ENCODE peak calls at places on chromosome X, in seven cellular contexts. L is ovary; K is GM23338; R is CD8-positive, alpha-beta memory T cell; P is adrenal gland; S is CD4-positive, CD25-positive, alpha-beta regulatory T cell; M is cardiac muscle cell. X is an unnamed sample.

GRCh38 chrX:16826207-16826606 is 39.9 kb downstream of the TXLNG start:
- DNase-seq in L (no peak), K (no peak), R (peak), P (no peak), S (no peak), M (peak), X (peak)

GRCh38 chrX:78075787-78076389 is 28.2 kb upstream of the PGK1 start:
- DNase-seq in L (no peak), K (no peak), R (no peak), P (no peak), S (no peak), M (no peak), X (no peak)

GRCh38 chrX:16957751-16958150 is 11.3 kb downstream of the REPS2 start:
- DNase-seq in L (no peak), K (no peak), R (no peak), P (no peak), S (no peak), M (no peak), X (no peak)

GRCh38 chrX:24515447-24515846 is 50.4 kb downstream of the PDK3 start:
- DNase-seq in L (no peak), K (peak), R (no peak), P (no peak), S (no peak), M (peak), X (no peak)

GRCh38 chrX:48626401-48627298 is 29.4 kb downstream of the WDR13 start:
- DNase-seq in L (no peak), K (no peak), R (no peak), P (no peak), S (no peak), M (no peak), X (no peak)

GRCh38 chrX:17547658-17548057 is 172.7 kb downstream of the NHS start:
- DNase-seq in L (peak), K (no peak), R (no peak), P (peak), S (no peak), M (peak), X (no peak)

GRCh38 chrX:117092641-117093040 is 629.9 kb upstream of the CT83 start:
- DNase-seq in L (no peak), K (no peak), R (no peak), P (no peak), S (no peak), M (no peak), X (no peak)

GRCh38 chrX:77160301-77160700 is 286.9 kb upstream of the FGF16 start:
- DNase-seq in L (no peak), K (peak), R (no peak), P (no peak), S (no peak), M (no peak), X (peak)

GRCh38 chrX:44580466-44580865 is 37.8 kb upstream of the FUNDC1 start:
- DNase-seq in L (no peak), K (no peak), R (no peak), P (no peak), S (no peak), M (peak), X (no peak)

GRCh38 chrX:8743126-8743732 is 11.3 kb upstream of the ANOS1 start:
- DNase-seq in L (peak), K (peak), R (peak), P (peak), S (peak), M (peak), X (peak)

GRCh38 chrX:40147399-40148188 is 49.8 kb upstream of the BCOR start:
- DNase-seq in L (no peak), K (peak), R (no peak), P (no peak), S (no peak), M (no peak), X (no peak)

GRCh38 chrX:125436855-125437254 is 117.2 kb downstream of the TEX13C start:
- DNase-seq in L (no peak), K (peak), R (no peak), P (no peak), S (no peak), M (peak), X (peak)

GRCh38 chrX:41029332-41029731 is 55.9 kb upstream of the USP9X start:
- DNase-seq in L (no peak), K (no peak), R (no peak), P (no peak), S (no peak), M (no peak), X (no peak)

GRCh38 chrX:22059800-22060199 is 27.7 kb downstream of the PHEX start:
- DNase-seq in L (no peak), K (no peak), R (no peak), P (no peak), S (no peak), M (no peak), X (no peak)

GRCh38 chrX:154727418-154728323 is 23.2 kb downstream of the GAB3 start:
- DNase-seq in L (no peak), K (no peak), R (no peak), P (no peak), S (no peak), M (peak), X (no peak)

GRCh38 chrX:76477352-76477751 is 49.8 kb downstream of the MAGEE1 start:
- DNase-seq in L (no peak), K (no peak), R (no peak), P (no peak), S (no peak), M (no peak), X (no peak)

GRCh38 chrX:132692066-132692465 is 203.2 kb upstream of the MBNL3 start:
- DNase-seq in L (no peak), K (no peak), R (no peak), P (no peak), S (no peak), M (peak), X (no peak)

GRCh38 chrX:19924285-19924684 is 36.9 kb upstream of the SH3KBP1 start:
- DNase-seq in L (no peak), K (no peak), R (no peak), P (no peak), S (no peak), M (peak), X (no peak)

GRCh38 chrX:119502727-119503483 is 34.7 kb downstream of the SLC25A5 start:
- DNase-seq in L (no peak), K (no peak), R (peak), P (no peak), S (peak), M (peak), X (no peak)

GRCh38 chrX:135345328-135345645 is 36.0 kb downstream of the ETDC start:
- DNase-seq in L (peak), K (no peak), R (no peak), P (peak), S (no peak), M (peak), X (no peak)

GRCh38 chrX:64204701-64205440 is 637 bp downstream of the AMER1 start:
- DNase-seq in L (peak), K (peak), R (peak), P (peak), S (no peak), M (peak), X (peak)

GRCh38 chrX:35251229-35251628 is 308.6 kb downstream of the FAM47B start:
- DNase-seq in L (no peak), K (no peak), R (no peak), P (no peak), S (no peak), M (no peak), X (no peak)

GRCh38 chrX:65644621-65645287 is 22.7 kb upstream of the MSN start:
- DNase-seq in L (peak), K (no peak), R (no peak), P (peak), S (no peak), M (peak), X (no peak)

GRCh38 chrX:11629593-11630211 is 36.0 kb downstream of the ARHGAP6 start:
- DNase-seq in L (peak), K (peak), R (no peak), P (no peak), S (no peak), M (peak), X (no peak)

GRCh38 chrX:104270916-104271512 is 16.3 kb upstream of the ESX1 start:
- DNase-seq in L (peak), K (peak), R (no peak), P (peak), S (no peak), M (peak), X (peak)

GRCh38 chrX:107429090-107429489 is 20.4 kb upstream of the FRMPD3 start:
- DNase-seq in L (no peak), K (peak), R (no peak), P (no peak), S (no peak), M (peak), X (peak)

GRCh38 chrX:139538907-139539593 is 8.5 kb downstream of the F9 start:
- DNase-seq in L (no peak), K (no peak), R (no peak), P (no peak), S (no peak), M (no peak), X (no peak)

GRCh38 chrX:54481751-54482150 is 14.3 kb downstream of the FGD1 start:
- DNase-seq in L (no peak), K (peak), R (no peak), P (no peak), S (no peak), M (no peak), X (peak)

GRCh38 chrX:29940750-29941149 is 274.6 kb upstream of the MAGEB2 start:
- DNase-seq in L (no peak), K (peak), R (no peak), P (no peak), S (no peak), M (no peak), X (no peak)

GRCh38 chrX:31251336-31251735 is 179.5 kb upstream of the FTHL17 start:
- DNase-seq in L (no peak), K (no peak), R (no peak), P (no peak), S (no peak), M (no peak), X (no peak)

GRCh38 chrX:149939271-149940014 is 1.2 kb upstream of the EOLA2 start:
- DNase-seq in L (peak), K (peak), R (peak), P (peak), S (peak), M (peak), X (peak)

GRCh38 chrX:15350329-15350996 is 15.1 kb upstream of the PIGA start:
- DNase-seq in L (no peak), K (peak), R (no peak), P (no peak), S (no peak), M (peak), X (no peak)

GRCh38 chrX:57286507-57287251 is at the start of gene FAAH2:
- DNase-seq in L (no peak), K (peak), R (peak), P (no peak), S (peak), M (no peak), X (peak)

GRCh38 chrX:51837926-51838325 is 55.5 kb upstream of the MAGED1 start:
- DNase-seq in L (peak), K (no peak), R (no peak), P (peak), S (no peak), M (peak), X (no peak)

GRCh38 chrX:10102046-10102704 is 54.6 kb upstream of the CLCN4 start:
- DNase-seq in L (no peak), K (no peak), R (no peak), P (no peak), S (no peak), M (no peak), X (no peak)
- H3K27ac ChIP-seq in L (no peak), K (no peak), R (no peak), P (no peak), S (no peak), M (no peak), X (no peak)

GRCh38 chrX:681989-682388 is 51.4 kb downstream of the SHOX start:
- DNase-seq in L (no peak), K (no peak), R (no peak), P (no peak), S (no peak), M (no peak), X (no peak)

GRCh38 chrX:680062-680461 is 49.5 kb downstream of the SHOX start:
- DNase-seq in L (no peak), K (no peak), R (no peak), P (no peak), S (no peak), M (no peak), X (no peak)

GRCh38 chrX:677376-677775 is 46.8 kb downstream of the SHOX start:
- DNase-seq in L (no peak), K (no peak), R (no peak), P (no peak), S (no peak), M (no peak), X (no peak)

GRCh38 chrX:675896-676295 is 45.3 kb downstream of the SHOX start:
- DNase-seq in L (no peak), K (peak), R (no peak), P (no peak), S (no peak), M (no peak), X (no peak)

GRCh38 chrX:679161-679979 is 48.8 kb downstream of the SHOX start:
- DNase-seq in L (no peak), K (no peak), R (no peak), P (no peak), S (no peak), M (no peak), X (no peak)
- H3K27ac ChIP-seq in L (no peak), K (no peak), R (no peak), P (no peak), S (no peak), M (no peak), X (no peak)

DNA sequence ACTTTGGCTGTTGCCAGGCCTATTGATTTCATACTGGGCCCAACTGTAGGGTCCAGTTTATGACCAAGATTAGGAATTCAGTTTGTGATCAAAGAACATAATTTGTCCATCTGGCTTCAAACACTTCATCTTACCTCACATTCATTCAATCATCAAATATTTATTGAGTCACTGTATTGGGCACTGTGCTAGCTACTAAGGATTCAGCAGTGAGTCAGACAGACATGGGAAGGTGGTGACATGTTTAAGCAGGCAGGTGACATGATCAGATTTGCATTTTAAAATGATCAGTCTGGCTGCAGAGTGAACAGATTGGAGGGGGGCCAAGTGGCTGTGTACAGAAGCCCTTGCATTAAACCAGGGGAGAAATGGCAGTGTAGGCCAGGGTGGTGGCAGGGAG is 25.1 kb upstream of the APLN start:
- DNase-seq in L (no peak), K (no peak), R (no peak), P (no peak), S (no peak), M (no peak), X (no peak)
- H3K27ac ChIP-seq in L (no peak), K (no peak), R (no peak), P (no peak), S (no peak), M (no peak), X (no peak)

DNA sequence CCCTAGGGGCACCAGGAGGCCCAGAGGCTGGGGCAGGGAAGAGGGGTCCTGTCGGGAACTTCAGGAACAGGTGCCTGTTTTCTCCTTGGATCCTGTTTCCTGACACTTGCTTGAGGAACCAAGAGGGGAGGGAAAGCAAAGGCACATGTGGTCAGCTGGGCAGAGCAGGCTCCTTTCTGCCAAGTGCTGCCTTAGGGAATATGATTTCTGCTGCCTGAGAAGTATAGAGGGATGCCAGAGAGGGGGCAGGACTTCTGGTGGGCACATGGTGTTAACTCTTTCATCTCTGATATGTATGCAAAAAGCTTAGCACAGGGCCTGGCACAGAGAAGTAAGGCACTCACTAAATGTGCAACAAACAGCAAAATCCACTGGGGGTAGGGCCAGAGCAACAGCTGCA is 51.2 kb upstream of the PJA1 start:
- DNase-seq in L (no peak), K (no peak), R (no peak), P (no peak), S (no peak), M (no peak), X (no peak)
- H3K27ac ChIP-seq in L (no peak), K (no peak), R (no peak), P (no peak), S (no peak), M (no peak), X (no peak)

DNA sequence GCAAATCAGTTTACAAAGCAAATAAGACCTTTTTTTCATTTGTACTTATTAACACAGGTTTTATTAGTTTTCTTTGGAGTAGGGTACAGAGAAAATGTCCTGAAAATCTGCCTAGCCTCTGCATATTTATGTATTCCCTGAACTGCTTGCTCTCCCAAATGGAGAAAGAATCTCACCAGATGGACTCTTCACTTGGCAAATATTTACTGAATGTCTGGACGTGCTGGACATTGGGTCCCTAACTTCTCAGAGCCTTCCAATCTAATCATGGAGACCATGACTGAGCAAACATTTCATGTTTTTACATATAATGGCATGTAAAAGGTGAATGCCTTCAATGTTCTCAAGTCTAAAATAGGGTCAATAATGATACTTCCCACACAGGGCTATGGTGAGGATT is 126.0 kb downstream of the CHRDL1 start:
- DNase-seq in L (no peak), K (no peak), R (no peak), P (no peak), S (no peak), M (no peak), X (no peak)
- H3K27ac ChIP-seq in L (no peak), K (no peak), R (no peak), P (no peak), S (no peak), M (no peak), X (no peak)

DNA sequence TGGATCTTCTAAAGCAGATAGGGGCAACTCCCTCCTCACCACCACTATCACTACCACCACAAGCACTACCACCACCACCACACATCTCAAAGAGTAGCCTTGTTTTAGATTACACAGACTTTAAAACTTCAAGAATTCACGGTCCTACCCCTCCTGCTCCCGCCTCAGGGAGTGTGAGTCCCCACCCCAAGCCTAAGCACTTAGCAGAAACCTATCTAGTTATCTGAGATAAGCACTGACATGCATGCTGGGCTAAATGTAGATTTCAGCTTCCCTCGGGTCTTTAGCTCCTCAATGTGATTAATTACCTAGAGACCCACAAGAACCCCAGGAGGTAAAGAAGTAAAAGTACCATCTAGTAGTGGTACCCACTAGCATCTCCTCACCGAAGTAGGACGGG is 775 bp downstream of the AMOT start:
- DNase-seq in L (no peak), K (peak), R (no peak), P (no peak), S (no peak), M (no peak), X (no peak)
- H3K27ac ChIP-seq in L (no peak), K (no peak), R (no peak), P (no peak), S (peak), M (no peak), X (no peak)

GRCh38 chrX:101369687-101370086 is 16.3 kb downstream of the BTK start:
- DNase-seq in L (no peak), K (no peak), R (no peak), P (no peak), S (no peak), M (no peak), X (no peak)
- H3K27ac ChIP-seq in L (no peak), K (no peak), R (no peak), P (no peak), S (no peak), M (no peak), X (peak)

DNA sequence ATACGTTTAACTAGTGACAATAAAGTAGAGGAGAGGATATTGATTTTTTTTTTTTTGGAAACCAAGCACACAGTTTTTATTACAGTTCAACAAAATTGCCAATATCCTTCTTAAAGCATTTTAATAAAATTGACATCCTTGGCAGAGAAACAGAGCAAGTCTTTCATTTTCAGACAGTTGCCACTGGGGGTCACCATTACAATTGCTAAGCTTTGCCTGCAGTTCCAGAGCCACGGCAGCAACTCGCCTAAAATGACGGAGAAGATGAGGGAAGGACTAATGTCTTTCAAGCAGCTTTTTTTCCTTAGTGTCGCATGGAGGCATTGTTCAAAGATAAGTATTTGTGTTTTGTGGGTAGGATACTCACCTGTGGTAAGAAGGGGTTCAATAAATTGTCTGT is 507.8 kb upstream of the ARX start:
- DNase-seq in L (no peak), K (peak), R (no peak), P (peak), S (no peak), M (peak), X (peak)
- H3K27ac ChIP-seq in L (no peak), K (no peak), R (no peak), P (no peak), S (no peak), M (no peak), X (no peak)

GRCh38 chrX:80808854-80809493 is 703 bp downstream of the BRWD3 start:
- DNase-seq in L (peak), K (peak), R (peak), P (peak), S (peak), M (peak), X (peak)
- H3K27ac ChIP-seq in L (peak), K (no peak), R (peak), P (peak), S (peak), M (peak), X (peak)

X was measured in OCI-LY7.